ENCODE peak calls at places on chromosome 7, in seven cellular contexts. One of them, this sample, is unnamed.
A peak's percentile ranks its signal among the peaks of the same experiment; 100 is the strongest.

GRCh38 chr7:108805808-108806397 is 236.2 kb downstream of the DNAJB9 start:
- DNase-seq in breast epithelium: no peak
- DNase-seq in heart left ventricle: no peak
- DNase-seq in transverse colon: no peak
- DNase-seq in body of pancreas: no peak
- DNase-seq in stomach: no peak
- DNase-seq in sigmoid colon: no peak
- DNase-seq in this sample: no peak

GRCh38 chr7:2873686-2874551 is 29.8 kb upstream of the GNA12 start:
- DNase-seq in breast epithelium: no peak
- DNase-seq in heart left ventricle: no peak
- DNase-seq in transverse colon: no peak
- DNase-seq in body of pancreas: no peak
- DNase-seq in stomach: no peak
- DNase-seq in sigmoid colon: no peak
- DNase-seq in this sample: no peak

GRCh38 chr7:50393076-50393475 is 57.1 kb downstream of the FIGNL1 start:
- DNase-seq in breast epithelium: no peak
- DNase-seq in heart left ventricle: no peak
- DNase-seq in transverse colon: no peak
- DNase-seq in body of pancreas: no peak
- DNase-seq in stomach: no peak
- DNase-seq in sigmoid colon: no peak
- DNase-seq in this sample: no peak

GRCh38 chr7:66265566-66265965 is 60.4 kb downstream of the TPST1 start:
- DNase-seq in breast epithelium: no peak
- DNase-seq in heart left ventricle: no peak
- DNase-seq in transverse colon: no peak
- DNase-seq in body of pancreas: no peak
- DNase-seq in stomach: no peak
- DNase-seq in sigmoid colon: no peak
- DNase-seq in this sample: no peak

GRCh38 chr7:24970676-24971075 is 9.3 kb downstream of the OSBPL3 start:
- DNase-seq in breast epithelium: no peak
- DNase-seq in heart left ventricle: no peak
- DNase-seq in transverse colon: no peak
- DNase-seq in body of pancreas: no peak
- DNase-seq in stomach: no peak
- DNase-seq in sigmoid colon: no peak
- DNase-seq in this sample: no peak

GRCh38 chr7:95545007-95545615 is 51.2 kb downstream of the PDK4 start:
- DNase-seq in breast epithelium: peak; percentile 63
- DNase-seq in heart left ventricle: no peak
- DNase-seq in transverse colon: peak; percentile 73
- DNase-seq in body of pancreas: peak; percentile 75
- DNase-seq in stomach: peak; percentile 55
- DNase-seq in sigmoid colon: peak; percentile 83
- DNase-seq in this sample: no peak

GRCh38 chr7:157621131-157621681 is 284.4 kb downstream of the DNAJB6 start:
- DNase-seq in breast epithelium: no peak
- DNase-seq in heart left ventricle: peak; percentile 28
- DNase-seq in transverse colon: no peak
- DNase-seq in body of pancreas: no peak
- DNase-seq in stomach: no peak
- DNase-seq in sigmoid colon: peak; percentile 42
- DNase-seq in this sample: peak; percentile 58

GRCh38 chr7:968205-968754 is 7.1 kb downstream of the COX19 start:
- DNase-seq in breast epithelium: no peak
- DNase-seq in heart left ventricle: no peak
- DNase-seq in transverse colon: no peak
- DNase-seq in body of pancreas: no peak
- DNase-seq in stomach: no peak
- DNase-seq in sigmoid colon: no peak
- DNase-seq in this sample: no peak

GRCh38 chr7:140304071-140304799 is 94.1 kb downstream of the SLC37A3 start:
- DNase-seq in breast epithelium: no peak
- DNase-seq in heart left ventricle: no peak
- DNase-seq in transverse colon: no peak
- DNase-seq in body of pancreas: peak; percentile 15
- DNase-seq in stomach: no peak
- DNase-seq in sigmoid colon: no peak
- DNase-seq in this sample: peak; percentile 68

GRCh38 chr7:103710247-103710646 is 264.2 kb upstream of the SLC26A5 start:
- DNase-seq in breast epithelium: no peak
- DNase-seq in heart left ventricle: no peak
- DNase-seq in transverse colon: no peak
- DNase-seq in body of pancreas: no peak
- DNase-seq in stomach: no peak
- DNase-seq in sigmoid colon: no peak
- DNase-seq in this sample: no peak

GRCh38 chr7:155506854-155507337 is 39.5 kb downstream of the CNPY1 start:
- DNase-seq in breast epithelium: no peak
- DNase-seq in heart left ventricle: no peak
- DNase-seq in transverse colon: no peak
- DNase-seq in body of pancreas: no peak
- DNase-seq in stomach: no peak
- DNase-seq in sigmoid colon: no peak
- DNase-seq in this sample: no peak

GRCh38 chr7:51878869-51879268 is 562.3 kb upstream of the COBL start:
- DNase-seq in breast epithelium: no peak
- DNase-seq in heart left ventricle: no peak
- DNase-seq in transverse colon: no peak
- DNase-seq in body of pancreas: no peak
- DNase-seq in stomach: no peak
- DNase-seq in sigmoid colon: no peak
- DNase-seq in this sample: no peak

GRCh38 chr7:33805630-33806233 is 99.6 kb upstream of the BMPER start:
- DNase-seq in breast epithelium: no peak
- DNase-seq in heart left ventricle: no peak
- DNase-seq in transverse colon: no peak
- DNase-seq in body of pancreas: peak; percentile 31
- DNase-seq in stomach: peak; percentile 37
- DNase-seq in sigmoid colon: no peak
- DNase-seq in this sample: no peak

GRCh38 chr7:1743481-1744230 is 73.6 kb downstream of the ELFN1 start:
- DNase-seq in breast epithelium: no peak
- DNase-seq in heart left ventricle: no peak
- DNase-seq in transverse colon: no peak
- DNase-seq in body of pancreas: no peak
- DNase-seq in stomach: no peak
- DNase-seq in sigmoid colon: no peak
- DNase-seq in this sample: no peak

GRCh38 chr7:131124867-131125266 is 202.8 kb upstream of the MKLN1 start:
- DNase-seq in breast epithelium: no peak
- DNase-seq in heart left ventricle: no peak
- DNase-seq in transverse colon: no peak
- DNase-seq in body of pancreas: no peak
- DNase-seq in stomach: no peak
- DNase-seq in sigmoid colon: no peak
- DNase-seq in this sample: no peak

GRCh38 chr7:141875453-141875852 is 34.2 kb upstream of the PRSS37 start:
- DNase-seq in breast epithelium: no peak
- DNase-seq in heart left ventricle: no peak
- DNase-seq in transverse colon: no peak
- DNase-seq in body of pancreas: no peak
- DNase-seq in stomach: no peak
- DNase-seq in sigmoid colon: no peak
- DNase-seq in this sample: no peak

GRCh38 chr7:141874787-141875186 is 33.5 kb upstream of the PRSS37 start:
- DNase-seq in breast epithelium: no peak
- DNase-seq in heart left ventricle: no peak
- DNase-seq in transverse colon: no peak
- DNase-seq in body of pancreas: no peak
- DNase-seq in stomach: no peak
- DNase-seq in sigmoid colon: no peak
- DNase-seq in this sample: no peak

GRCh38 chr7:141876371-141876770 is 35.1 kb upstream of the PRSS37 start:
- DNase-seq in breast epithelium: no peak
- DNase-seq in heart left ventricle: no peak
- DNase-seq in transverse colon: no peak
- DNase-seq in body of pancreas: no peak
- DNase-seq in stomach: no peak
- DNase-seq in sigmoid colon: no peak
- DNase-seq in this sample: no peak

GRCh38 chr7:141877365-141877764 is 36.1 kb upstream of the PRSS37 start:
- DNase-seq in breast epithelium: no peak
- DNase-seq in heart left ventricle: no peak
- DNase-seq in transverse colon: no peak
- DNase-seq in body of pancreas: no peak
- DNase-seq in stomach: no peak
- DNase-seq in sigmoid colon: no peak
- DNase-seq in this sample: no peak

DNA sequence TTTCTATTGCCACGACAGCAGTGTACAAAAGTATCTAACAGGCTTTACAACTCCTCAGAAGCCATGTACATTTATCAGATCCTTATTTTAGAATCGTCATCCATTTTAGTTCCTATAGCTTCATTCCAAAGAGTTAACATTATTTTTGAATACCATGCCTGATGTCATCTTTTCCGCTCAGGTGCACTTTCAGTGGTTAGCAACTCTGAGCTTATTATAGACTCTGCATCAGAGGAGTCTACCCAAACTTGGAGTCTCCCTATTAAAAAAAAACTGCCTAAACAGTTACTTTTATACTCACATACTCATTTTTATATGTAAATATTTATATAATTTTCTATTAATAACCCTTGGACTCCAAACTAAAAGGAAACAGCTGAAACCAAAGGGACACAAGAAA is 31.6 kb upstream of the PRSS37 start:
- DNase-seq in breast epithelium: no peak
- DNase-seq in heart left ventricle: no peak
- DNase-seq in transverse colon: no peak
- DNase-seq in body of pancreas: no peak
- DNase-seq in stomach: no peak
- DNase-seq in sigmoid colon: no peak
- DNase-seq in this sample: no peak
- TF ChIP-seq POLR2A in breast epithelium: no peak
- TF ChIP-seq POLR2A in heart left ventricle: no peak
- TF ChIP-seq POLR2A in transverse colon: no peak
- TF ChIP-seq POLR2A in body of pancreas: no peak
- TF ChIP-seq POLR2A in stomach: no peak
- TF ChIP-seq POLR2A in sigmoid colon: no peak
- TF ChIP-seq POLR2A in this sample: no peak

GRCh38 chr7:73851410-73852338 is 9.3 kb upstream of the TMEM270 start:
- DNase-seq in breast epithelium: no peak
- DNase-seq in heart left ventricle: no peak
- DNase-seq in transverse colon: no peak
- DNase-seq in body of pancreas: no peak
- DNase-seq in stomach: no peak
- DNase-seq in sigmoid colon: no peak
- DNase-seq in this sample: no peak
- TF ChIP-seq POLR2A in breast epithelium: no peak
- TF ChIP-seq POLR2A in heart left ventricle: no peak
- TF ChIP-seq POLR2A in transverse colon: no peak
- TF ChIP-seq POLR2A in body of pancreas: no peak
- TF ChIP-seq POLR2A in stomach: no peak
- TF ChIP-seq POLR2A in sigmoid colon: no peak
- TF ChIP-seq POLR2A in this sample: no peak

GRCh38 chr7:99409814-99410213 is 1.0 kb downstream of the BUD31 start:
- DNase-seq in breast epithelium: no peak
- DNase-seq in heart left ventricle: no peak
- DNase-seq in transverse colon: no peak
- DNase-seq in body of pancreas: no peak
- DNase-seq in stomach: no peak
- DNase-seq in sigmoid colon: no peak
- DNase-seq in this sample: no peak

GRCh38 chr7:99409192-99409572 is 413 bp downstream of the BUD31 start:
- DNase-seq in breast epithelium: no peak
- DNase-seq in heart left ventricle: peak; percentile 14
- DNase-seq in transverse colon: no peak
- DNase-seq in body of pancreas: no peak
- DNase-seq in stomach: no peak
- DNase-seq in sigmoid colon: no peak
- DNase-seq in this sample: no peak

GRCh38 chr7:99407849-99408346 is 499 bp downstream of the PDAP1 start:
- DNase-seq in breast epithelium: peak; percentile 37
- DNase-seq in heart left ventricle: no peak
- DNase-seq in transverse colon: peak; percentile 50
- DNase-seq in body of pancreas: peak; percentile 59
- DNase-seq in stomach: peak; percentile 40
- DNase-seq in sigmoid colon: peak; percentile 86
- DNase-seq in this sample: peak; percentile 93

GRCh38 chr7:99406557-99406956 is 1.8 kb downstream of the PDAP1 start:
- DNase-seq in breast epithelium: no peak
- DNase-seq in heart left ventricle: no peak
- DNase-seq in transverse colon: no peak
- DNase-seq in body of pancreas: no peak
- DNase-seq in stomach: no peak
- DNase-seq in sigmoid colon: no peak
- DNase-seq in this sample: no peak

DNA sequence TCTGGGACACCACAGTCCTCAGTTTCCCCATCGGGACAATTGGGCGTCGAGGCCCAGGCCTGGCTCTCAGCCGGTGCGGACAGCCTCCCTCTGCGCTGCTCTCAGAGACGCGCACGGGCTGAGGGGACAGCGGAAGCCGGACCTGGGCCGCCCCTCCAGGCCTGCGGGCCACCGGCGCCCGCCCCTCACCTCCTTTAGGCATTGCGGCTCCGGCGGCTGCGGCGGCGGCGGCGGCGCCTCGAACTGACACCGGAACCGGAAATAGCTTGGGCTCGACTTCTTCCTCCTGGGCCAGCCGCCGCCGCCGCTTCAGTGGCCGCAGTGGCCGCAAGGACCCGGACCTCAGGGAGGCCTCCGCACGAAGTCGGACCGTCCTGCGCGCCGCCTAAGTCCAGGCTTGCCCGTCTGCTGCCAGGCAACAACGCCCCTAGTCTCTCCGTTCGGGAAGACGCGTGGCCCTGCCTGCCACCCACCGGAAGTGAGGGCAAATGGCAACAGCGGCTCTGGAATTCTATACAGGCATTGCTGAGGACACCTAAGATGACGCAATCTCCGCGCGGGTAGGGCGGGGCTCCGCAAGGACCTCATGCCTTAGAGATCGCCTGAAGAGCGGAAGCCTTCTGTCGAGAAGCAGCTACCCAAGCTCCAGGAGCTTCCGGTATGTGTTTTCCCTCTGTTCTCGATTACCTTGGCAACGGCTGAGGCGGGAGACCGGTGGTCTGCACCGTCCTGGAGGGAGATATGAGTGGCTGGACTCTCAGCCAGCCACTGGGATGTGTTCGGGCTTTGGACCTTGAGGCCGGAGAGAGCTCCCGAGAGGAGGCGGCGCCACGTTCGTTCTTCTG is at the start of the genes BUD31 and PDAP1:
- DNase-seq in breast epithelium: peak; percentile 93
- DNase-seq in heart left ventricle: peak; percentile 96
- DNase-seq in transverse colon: peak; percentile 93
- DNase-seq in body of pancreas: peak; percentile 94
- DNase-seq in stomach: peak; percentile 92
- DNase-seq in sigmoid colon: peak; percentile 97
- DNase-seq in this sample: peak; percentile 94
- TF ChIP-seq POLR2A in breast epithelium: no peak
- TF ChIP-seq POLR2A in heart left ventricle: no peak
- TF ChIP-seq POLR2A in transverse colon: peak; percentile 95
- TF ChIP-seq POLR2A in body of pancreas: peak; percentile 81
- TF ChIP-seq POLR2A in stomach: peak; percentile 87
- TF ChIP-seq POLR2A in sigmoid colon: peak; percentile 81
- TF ChIP-seq POLR2A in this sample: no peak

GRCh38 chr7:7569615-7570014 is 2.9 kb downstream of the MIOS start:
- DNase-seq in breast epithelium: no peak
- DNase-seq in heart left ventricle: no peak
- DNase-seq in transverse colon: no peak
- DNase-seq in body of pancreas: no peak
- DNase-seq in stomach: no peak
- DNase-seq in sigmoid colon: no peak
- DNase-seq in this sample: no peak
- TF ChIP-seq POLR2A in breast epithelium: no peak
- TF ChIP-seq POLR2A in heart left ventricle: no peak
- TF ChIP-seq POLR2A in transverse colon: no peak
- TF ChIP-seq POLR2A in body of pancreas: no peak
- TF ChIP-seq POLR2A in stomach: no peak
- TF ChIP-seq POLR2A in sigmoid colon: no peak
- TF ChIP-seq POLR2A in this sample: no peak

This sample was measured in lower leg skin.